ENCODE peak calls at places on chromosome 9, in four cellular contexts. One of them, this sample, is unnamed.

GRCh38 chr9:79944991-79945390 is 373.2 kb downstream of the TLE4 start:
- DNase-seq in adrenal gland: no peak
- DNase-seq in HCT116: no peak
- DNase-seq in thyroid gland: no peak
- DNase-seq in this sample: no peak

GRCh38 chr9:107367727-107368502 is 84.8 kb downstream of the RAD23B start:
- DNase-seq in adrenal gland: no peak
- DNase-seq in HCT116: no peak
- DNase-seq in thyroid gland: no peak
- DNase-seq in this sample: no peak

GRCh38 chr9:34372598-34373011 is 4.1 kb downstream of the MYORG start:
- DNase-seq in adrenal gland: no peak
- DNase-seq in HCT116: no peak
- DNase-seq in thyroid gland: peak; percentile 19
- DNase-seq in this sample: no peak

GRCh38 chr9:93224591-93224990 is 40.7 kb downstream of the WNK2 start:
- DNase-seq in adrenal gland: no peak
- DNase-seq in HCT116: peak; percentile 7
- DNase-seq in thyroid gland: no peak
- DNase-seq in this sample: no peak

GRCh38 chr9:118929317-118929716 is 439.9 kb downstream of the BRINP1 start:
- DNase-seq in adrenal gland: no peak
- DNase-seq in HCT116: no peak
- DNase-seq in thyroid gland: no peak
- DNase-seq in this sample: no peak

GRCh38 chr9:111036068-111036789 is 2.0 kb downstream of the LPAR1 start:
- DNase-seq in adrenal gland: peak; percentile 81
- DNase-seq in HCT116: peak; percentile 1
- DNase-seq in thyroid gland: peak; percentile 64
- DNase-seq in this sample: peak; percentile 78

GRCh38 chr9:132965478-132965877 is 13.0 kb upstream of the GFI1B start:
- DNase-seq in adrenal gland: no peak
- DNase-seq in HCT116: no peak
- DNase-seq in thyroid gland: no peak
- DNase-seq in this sample: no peak

GRCh38 chr9:74770508-74771261 is 117.0 kb downstream of the TRPM6 start:
- DNase-seq in adrenal gland: no peak
- DNase-seq in HCT116: peak; percentile 47
- DNase-seq in thyroid gland: peak; percentile 16
- DNase-seq in this sample: no peak

GRCh38 chr9:69471433-69471832 is 146.4 kb downstream of the ENTREP1 start:
- DNase-seq in adrenal gland: no peak
- DNase-seq in HCT116: no peak
- DNase-seq in thyroid gland: no peak
- DNase-seq in this sample: no peak

GRCh38 chr9:137694962-137695875 is 76.4 kb downstream of the EHMT1 start:
- DNase-seq in adrenal gland: peak; percentile 81
- DNase-seq in HCT116: no peak
- DNase-seq in thyroid gland: peak; percentile 66
- DNase-seq in this sample: peak; percentile 45

GRCh38 chr9:134492721-134493470 is 148.7 kb upstream of the COL5A1 start:
- DNase-seq in adrenal gland: no peak
- DNase-seq in HCT116: no peak
- DNase-seq in thyroid gland: no peak
- DNase-seq in this sample: no peak

GRCh38 chr9:73640971-73641370 is 489.3 kb downstream of the ANXA1 start:
- DNase-seq in adrenal gland: no peak
- DNase-seq in HCT116: no peak
- DNase-seq in thyroid gland: no peak
- DNase-seq in this sample: no peak

GRCh38 chr9:90140131-90140818 is 502.3 kb downstream of the DIRAS2 start:
- DNase-seq in adrenal gland: no peak
- DNase-seq in HCT116: no peak
- DNase-seq in thyroid gland: no peak
- DNase-seq in this sample: no peak

GRCh38 chr9:20980713-20981481 is 50.5 kb downstream of the HACD4 start:
- DNase-seq in adrenal gland: peak; percentile 62
- DNase-seq in HCT116: no peak
- DNase-seq in thyroid gland: peak; percentile 38
- DNase-seq in this sample: no peak

GRCh38 chr9:82651474-82651873 is 411.5 kb downstream of the RASEF start:
- DNase-seq in adrenal gland: no peak
- DNase-seq in HCT116: no peak
- DNase-seq in thyroid gland: no peak
- DNase-seq in this sample: no peak

GRCh38 chr9:123562844-123563346 is 206.9 kb downstream of the CRB2 start:
- DNase-seq in adrenal gland: no peak
- DNase-seq in HCT116: no peak
- DNase-seq in thyroid gland: peak; percentile 86
- DNase-seq in this sample: no peak

GRCh38 chr9:126844085-126844484 is 16.4 kb upstream of the ZBTB34 start:
- DNase-seq in adrenal gland: no peak
- DNase-seq in HCT116: no peak
- DNase-seq in thyroid gland: no peak
- DNase-seq in this sample: no peak

GRCh38 chr9:112011051-112011620 is 114.5 kb downstream of the UGCG start:
- DNase-seq in adrenal gland: no peak
- DNase-seq in HCT116: no peak
- DNase-seq in thyroid gland: no peak
- DNase-seq in this sample: no peak

GRCh38 chr9:15231788-15232635 is 75.0 kb downstream of the TTC39B start:
- DNase-seq in adrenal gland: no peak
- DNase-seq in HCT116: peak; percentile 29
- DNase-seq in thyroid gland: peak; percentile 29
- DNase-seq in this sample: no peak

GRCh38 chr9:78904686-78905085 is 607.8 kb downstream of the PSAT1 start:
- DNase-seq in adrenal gland: no peak
- DNase-seq in HCT116: no peak
- DNase-seq in thyroid gland: no peak
- DNase-seq in this sample: no peak

GRCh38 chr9:129023036-129023907 is 4.9 kb downstream of the SH3GLB2 start:
- DNase-seq in adrenal gland: peak; percentile 93
- DNase-seq in HCT116: no peak
- DNase-seq in thyroid gland: peak; percentile 12
- DNase-seq in this sample: peak; percentile 75

GRCh38 chr9:137611623-137612609 is 6.4 kb downstream of the ARRDC1 start:
- DNase-seq in adrenal gland: no peak
- DNase-seq in HCT116: peak; percentile 90
- DNase-seq in thyroid gland: peak; percentile 96
- DNase-seq in this sample: peak; percentile 13

GRCh38 chr9:92176068-92176799 is 61.0 kb upstream of the SPTLC1 start:
- DNase-seq in adrenal gland: peak; percentile 36
- DNase-seq in HCT116: peak; percentile 12
- DNase-seq in thyroid gland: no peak
- DNase-seq in this sample: no peak

GRCh38 chr9:89768051-89768450 is 163.2 kb downstream of the GADD45G start:
- DNase-seq in adrenal gland: no peak
- DNase-seq in HCT116: no peak
- DNase-seq in thyroid gland: no peak
- DNase-seq in this sample: no peak

GRCh38 chr9:37410969-37411785 is 11.3 kb upstream of the GRHPR start:
- DNase-seq in adrenal gland: no peak
- DNase-seq in HCT116: no peak
- DNase-seq in thyroid gland: no peak
- DNase-seq in this sample: no peak
- TF ChIP-seq POLR2A in adrenal gland: no peak
- TF ChIP-seq POLR2A in HCT116: no peak
- TF ChIP-seq POLR2A in thyroid gland: no peak
- TF ChIP-seq POLR2A in this sample: no peak

GRCh38 chr9:131235480-131235851 is 40.8 kb downstream of the FAM78A start:
- DNase-seq in adrenal gland: no peak
- DNase-seq in HCT116: no peak
- DNase-seq in thyroid gland: no peak
- DNase-seq in this sample: no peak
- TF ChIP-seq POLR2A in adrenal gland: no peak
- TF ChIP-seq POLR2A in HCT116: no peak
- TF ChIP-seq POLR2A in thyroid gland: no peak
- TF ChIP-seq POLR2A in this sample: no peak

DNA sequence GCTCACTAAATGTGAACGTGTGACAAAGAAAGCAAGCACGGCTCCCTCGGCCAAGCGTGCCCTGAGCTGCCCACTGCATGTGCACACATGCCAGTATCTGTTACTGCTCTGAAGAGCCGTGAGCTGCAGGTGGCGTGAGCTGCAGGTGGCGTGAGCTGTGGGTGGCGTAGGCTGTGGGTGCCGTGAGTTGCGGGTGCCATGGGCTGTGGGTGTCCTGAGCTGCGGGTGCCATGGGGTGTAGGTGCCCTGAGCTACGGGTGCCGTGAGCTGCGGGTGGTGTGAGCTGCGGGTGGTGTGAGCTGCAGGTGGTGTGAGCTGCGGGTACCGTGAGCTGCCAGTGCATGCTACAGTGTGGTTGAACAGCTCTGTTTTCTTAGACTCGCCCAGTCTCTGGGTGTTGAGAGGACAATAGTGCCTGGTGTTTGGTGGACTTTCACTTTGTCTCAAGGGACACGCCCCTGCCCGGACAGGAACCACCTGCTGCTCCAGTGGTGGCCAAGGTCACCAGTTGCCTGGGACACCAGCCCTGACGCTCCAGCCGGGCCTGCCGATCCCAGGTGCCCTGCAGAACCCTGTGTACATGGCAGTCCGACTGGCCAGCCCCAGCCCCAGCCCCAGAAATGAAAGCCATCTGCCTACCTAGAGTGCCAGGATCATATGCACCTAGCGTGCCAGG is 6.7 kb downstream of the CCDC187 start:
- DNase-seq in adrenal gland: peak; percentile 63
- DNase-seq in HCT116: no peak
- DNase-seq in thyroid gland: peak; percentile 70
- DNase-seq in this sample: no peak
- TF ChIP-seq POLR2A in adrenal gland: no peak
- TF ChIP-seq POLR2A in HCT116: no peak
- TF ChIP-seq POLR2A in thyroid gland: no peak
- TF ChIP-seq POLR2A in this sample: no peak

GRCh38 chr9:2642068-2642467 is 20.5 kb downstream of the VLDLR start:
- DNase-seq in adrenal gland: no peak
- DNase-seq in HCT116: no peak
- DNase-seq in thyroid gland: no peak
- DNase-seq in this sample: no peak
- TF ChIP-seq POLR2A in adrenal gland: no peak
- TF ChIP-seq POLR2A in HCT116: no peak
- TF ChIP-seq POLR2A in thyroid gland: no peak
- TF ChIP-seq POLR2A in this sample: no peak

This sample was measured in heart left ventricle.